ENCODE peak calls at places on chromosomes 2 and 18, in ten cellular contexts. Y is T-cell; A is KG1; G is activated effector memory CD4-positive, alpha-beta T cell treated with Interleukin-2 at 50 U/mL for 16 hours; U is hippocampal formation; H is neural progenitor cell; R is A549; L is NCI-H1048; C is activated CD8-positive, alpha-beta T cell treated with anti-CD3 and anti-CD28 coated beads, Interleukin-2, amount 10 ng/mL, durations not matched to agents 7 days and 5 days; S is endothelial cell. B is an unnamed sample.

GRCh38 chr2:33208400-33208799 is 261.6 kb downstream of the LTBP1 start:
- DNase-seq in Y (no peak), A (no peak), G (no peak), U (no peak), H (no peak), R (no peak), L (no peak), C (no peak), S (no peak), B (no peak)

GRCh38 chr2:175690113-175690716 is 311.9 kb downstream of the LNPK start:
- DNase-seq in Y (no peak), A (peak), G (no peak), U (peak), H (peak), R (no peak), L (no peak), C (peak), S (peak), B (peak)

GRCh38 chr2:149357058-149357457 is 26.7 kb downstream of the LYPD6 start:
- DNase-seq in Y (no peak), A (no peak), G (no peak), U (no peak), H (no peak), R (no peak), L (no peak), C (no peak), S (no peak), B (no peak)

GRCh38 chr2:75153221-75153620 is 46.1 kb downstream of the TACR1 start:
- DNase-seq in Y (no peak), A (no peak), G (no peak), U (no peak), H (no peak), R (no peak), L (no peak), C (no peak), S (no peak), B (no peak)

GRCh38 chr2:41924024-41924423 is 123.8 kb upstream of the PKDCC start:
- DNase-seq in Y (no peak), A (no peak), G (no peak), U (no peak), H (no peak), R (no peak), L (no peak), C (no peak), S (no peak), B (no peak)

GRCh38 chr2:183242937-183243336 is 118.7 kb downstream of the NUP35 start:
- DNase-seq in Y (no peak), A (no peak), G (no peak), U (peak), H (no peak), R (no peak), L (no peak), C (no peak), S (no peak), B (peak)

GRCh38 chr2:181656450-181657261 is at the start of gene CERKL:
- DNase-seq in Y (no peak), A (no peak), G (no peak), U (no peak), H (peak), R (peak), L (no peak), C (peak), S (peak), B (peak)

GRCh38 chr2:234091883-234092282 is 41.4 kb downstream of the SPP2 start:
- DNase-seq in Y (no peak), A (no peak), G (no peak), U (no peak), H (no peak), R (no peak), L (no peak), C (no peak), S (no peak), B (no peak)

GRCh38 chr2:227147023-227147422 is 17.0 kb downstream of the COL4A4 start:
- DNase-seq in Y (no peak), A (no peak), G (no peak), U (no peak), H (no peak), R (no peak), L (no peak), C (no peak), S (no peak), B (no peak)

GRCh38 chr2:120018549-120018948 is 5.7 kb downstream of the EPB41L5 start:
- DNase-seq in Y (no peak), A (no peak), G (no peak), U (no peak), H (no peak), R (no peak), L (no peak), C (no peak), S (no peak), B (no peak)

GRCh38 chr2:119679526-119679837 is 481 bp downstream of the TMEM177 start:
- DNase-seq in Y (no peak), A (no peak), G (no peak), U (no peak), H (no peak), R (no peak), L (no peak), C (no peak), S (no peak), B (no peak)

GRCh38 chr2:238100821-238101771 is 956 bp downstream of the ESPNL start:
- DNase-seq in Y (no peak), A (no peak), G (no peak), U (no peak), H (no peak), R (no peak), L (no peak), C (no peak), S (no peak), B (no peak)

GRCh38 chr18:8773980-8774379 is 68.6 kb downstream of the MTCL1 start:
- DNase-seq in Y (no peak), A (no peak), G (no peak), U (no peak), H (no peak), R (no peak), L (no peak), C (no peak), S (no peak), B (no peak)

GRCh38 chr18:1513519-1513918 is 608.8 kb downstream of the ADCYAP1 start:
- DNase-seq in Y (no peak), A (no peak), G (no peak), U (no peak), H (no peak), R (no peak), L (no peak), C (no peak), S (no peak), B (no peak)

GRCh38 chr2:30541680-30542079 is 94.6 kb downstream of the LCLAT1 start:
- DNase-seq in Y (no peak), A (no peak), G (no peak), U (no peak), H (no peak), R (no peak), L (no peak), C (no peak), S (no peak), B (no peak)

GRCh38 chr18:23538870-23539269 is 35.6 kb downstream of the RMC1 start:
- DNase-seq in Y (no peak), A (no peak), G (no peak), U (no peak), H (no peak), R (no peak), L (no peak), C (no peak), S (no peak), B (no peak)

GRCh38 chr2:7847321-7847720 is 834.5 kb upstream of the ID2 start:
- DNase-seq in Y (no peak), A (no peak), G (no peak), U (no peak), H (no peak), R (no peak), L (no peak), C (no peak), S (no peak), B (no peak)

GRCh38 chr2:24124003-24124585 is 825 bp downstream of the FAM228B start:
- DNase-seq in Y (no peak), A (peak), G (no peak), U (peak), H (no peak), R (no peak), L (no peak), C (no peak), S (no peak), B (peak)

GRCh38 chr2:203002054-203002821 is 12.4 kb upstream of the NBEAL1 start:
- DNase-seq in Y (no peak), A (no peak), G (no peak), U (no peak), H (no peak), R (no peak), L (no peak), C (no peak), S (no peak), B (no peak)

GRCh38 chr2:230905448-230906430 is 19.3 kb downstream of the GPR55 start:
- DNase-seq in Y (peak), A (no peak), G (peak), U (no peak), H (peak), R (no peak), L (no peak), C (peak), S (no peak), B (peak)

GRCh38 chr18:50727721-50728470 is 91.9 kb downstream of the MRO start:
- DNase-seq in Y (no peak), A (no peak), G (no peak), U (no peak), H (no peak), R (no peak), L (no peak), C (no peak), S (no peak), B (no peak)

GRCh38 chr18:76401496-76401895 is 93.5 kb downstream of the ZNF516 start:
- DNase-seq in Y (no peak), A (no peak), G (no peak), U (no peak), H (no peak), R (no peak), L (no peak), C (no peak), S (peak), B (no peak)

GRCh38 chr2:173760553-173760952 is 204.6 kb downstream of the SP3 start:
- DNase-seq in Y (no peak), A (no peak), G (no peak), U (no peak), H (no peak), R (no peak), L (no peak), C (no peak), S (no peak), B (no peak)

GRCh38 chr18:31647354-31647753 is 37.0 kb downstream of the B4GALT6 start:
- DNase-seq in Y (no peak), A (no peak), G (no peak), U (no peak), H (no peak), R (no peak), L (no peak), C (no peak), S (no peak), B (no peak)

GRCh38 chr2:47849368-47849767 is 56.9 kb downstream of the FBXO11 start:
- DNase-seq in Y (no peak), A (no peak), G (no peak), U (no peak), H (no peak), R (no peak), L (no peak), C (no peak), S (no peak), B (no peak)

GRCh38 chr2:86417961-86418360 is 23.2 kb upstream of the KDM3A start:
- DNase-seq in Y (no peak), A (no peak), G (no peak), U (no peak), H (no peak), R (no peak), L (no peak), C (no peak), S (no peak), B (no peak)

GRCh38 chr2:198756166-198756565 is 701.6 kb downstream of the SATB2 start:
- DNase-seq in Y (no peak), A (no peak), G (no peak), U (no peak), H (no peak), R (no peak), L (no peak), C (no peak), S (no peak), B (no peak)

GRCh38 chr2:108909917-108910515 is 79.0 kb downstream of the EDAR start:
- DNase-seq in Y (no peak), A (no peak), G (no peak), U (no peak), H (no peak), R (no peak), L (no peak), C (peak), S (no peak), B (no peak)

GRCh38 chr2:215967590-215968373 is 45.6 kb downstream of the MREG start:
- DNase-seq in Y (no peak), A (no peak), G (no peak), U (no peak), H (no peak), R (no peak), L (no peak), C (no peak), S (no peak), B (no peak)

GRCh38 chr2:100405403-100406119 is 11.9 kb downstream of the CHST10 start:
- DNase-seq in Y (no peak), A (no peak), G (no peak), U (no peak), H (no peak), R (no peak), L (no peak), C (no peak), S (no peak), B (no peak)

GRCh38 chr2:72887032-72887835 is at the start of gene SPR:
- DNase-seq in Y (peak), A (no peak), G (peak), U (peak), H (peak), R (peak), L (no peak), C (peak), S (peak), B (peak)

GRCh38 chr18:38940863-38941531 is 1375.4 kb upstream of the CELF4 start:
- DNase-seq in Y (peak), A (peak), G (peak), U (no peak), H (no peak), R (peak), L (no peak), C (peak), S (no peak), B (peak)

GRCh38 chr2:122136071-122136470 is 380.6 kb downstream of the TSN start:
- DNase-seq in Y (no peak), A (no peak), G (no peak), U (no peak), H (peak), R (peak), L (no peak), C (no peak), S (no peak), B (no peak)

GRCh38 chr2:237500681-237501424 is 13.8 kb downstream of the MLPH start:
- DNase-seq in Y (no peak), A (no peak), G (no peak), U (no peak), H (no peak), R (peak), L (no peak), C (no peak), S (no peak), B (no peak)

B was measured in retina.